ENCODE peak calls at places on chromosomes 3 and 15, in eight cellular contexts. Q, Z, A, K, L, I, V and N are unnamed samples.

GRCh38 chr15:85479071-85479647 is 98.8 kb downstream of the AKAP13 start:
- DNase-seq in I (no peak), Q (no peak), Z (no peak), V (peak; percentile 71), L (no peak), A (no peak), K (no peak), N (peak; percentile 19)

GRCh38 chr3:122183521-122183892 is at the start of gene CASR:
- DNase-seq in V (peak; percentile 5), I (no peak), Q (no peak), K (no peak), Z (no peak), A (no peak), L (no peak), N (peak; percentile 12)

GRCh38 chr3:62238431-62238830 is 134.9 kb downstream of the FEZF2 start:
- DNase-seq in K (no peak), A (no peak), V (no peak), Q (no peak), I (no peak), L (peak; percentile 78), Z (no peak), N (no peak)

GRCh38 chr3:36695769-36696137 is 68.6 kb downstream of the DCLK3 start:
- DNase-seq in Z (no peak), Q (no peak), K (no peak), A (no peak), V (peak; percentile 89), L (no peak), I (no peak), N (no peak)

GRCh38 chr3:155424041-155424605 is 130.6 kb upstream of the STRIT1 start:
- DNase-seq in K (no peak), L (no peak), Z (no peak), Q (no peak), V (no peak), I (no peak), A (no peak), N (no peak)

GRCh38 chr3:183764854-183765731 is 60.3 kb downstream of the MAP6D1 start:
- DNase-seq in A (no peak), Q (no peak), L (no peak), Z (no peak), I (no peak), K (no peak), V (peak; percentile 45), N (no peak)

GRCh38 chr15:26070095-26070532 is 207.0 kb upstream of the ATP10A start:
- DNase-seq in Q (no peak), V (no peak), I (no peak), Z (no peak), A (peak; percentile 68), L (no peak), K (no peak), N (no peak)

GRCh38 chr3:39433642-39434041 is 27.1 kb downstream of the RPSA start:
- DNase-seq in Q (no peak), K (no peak), Z (no peak), I (no peak), L (no peak), A (no peak), V (no peak), N (no peak)

GRCh38 chr3:18559323-18559972 is 134.3 kb upstream of the SATB1 start:
- DNase-seq in K (no peak), Z (peak; percentile 9), A (no peak), Q (no peak), L (peak; percentile 43), I (no peak), V (peak; percentile 47), N (peak; percentile 1)

GRCh38 chr3:48268936-48269551 is 28.1 kb downstream of the ZNF589 start:
- DNase-seq in K (peak; percentile 29), A (peak; percentile 81), L (no peak), I (no peak), Q (no peak), Z (no peak), V (peak; percentile 81), N (no peak)

GRCh38 chr3:181974198-181974597 is 262.5 kb downstream of the SOX2 start:
- DNase-seq in V (peak; percentile 86), A (no peak), Q (no peak), Z (no peak), L (no peak), K (no peak), I (no peak), N (peak; percentile 88)

GRCh38 chr3:185726254-185726967 is 98.4 kb downstream of the IGF2BP2 start:
- DNase-seq in I (no peak), A (no peak), K (no peak), V (peak; percentile 63), Q (no peak), Z (no peak), L (peak; percentile 66), N (no peak)

GRCh38 chr3:67415504-67415903 is 238.9 kb downstream of the SUCLG2 start:
- DNase-seq in V (no peak), Z (no peak), L (no peak), A (no peak), Q (no peak), K (no peak), I (no peak), N (no peak)

GRCh38 chr15:41828747-41829270 is 917 bp downstream of the JMJD7 start:
- DNase-seq in Z (no peak), A (no peak), L (no peak), K (no peak), Q (no peak), I (no peak), V (peak; percentile 26), N (no peak)

GRCh38 chr15:41825572-41826535 is 2.0 kb upstream of the JMJD7 start:
- DNase-seq in K (no peak), L (no peak), A (no peak), V (no peak), Q (no peak), Z (no peak), I (no peak), N (no peak)

GRCh38 chr15:41827880-41828746 is at the start of gene JMJD7:
- DNase-seq in I (peak; percentile 95), V (peak; percentile 83), Z (peak; percentile 99), K (peak; percentile 87), L (peak; percentile 84), Q (peak; percentile 96), A (peak; percentile 93), N (peak; percentile 99)

GRCh38 chr15:41825145-41825544 is 2.7 kb upstream of the JMJD7 start:
- DNase-seq in L (no peak), Z (no peak), Q (no peak), K (no peak), I (no peak), V (no peak), A (no peak), N (no peak)

DNA sequence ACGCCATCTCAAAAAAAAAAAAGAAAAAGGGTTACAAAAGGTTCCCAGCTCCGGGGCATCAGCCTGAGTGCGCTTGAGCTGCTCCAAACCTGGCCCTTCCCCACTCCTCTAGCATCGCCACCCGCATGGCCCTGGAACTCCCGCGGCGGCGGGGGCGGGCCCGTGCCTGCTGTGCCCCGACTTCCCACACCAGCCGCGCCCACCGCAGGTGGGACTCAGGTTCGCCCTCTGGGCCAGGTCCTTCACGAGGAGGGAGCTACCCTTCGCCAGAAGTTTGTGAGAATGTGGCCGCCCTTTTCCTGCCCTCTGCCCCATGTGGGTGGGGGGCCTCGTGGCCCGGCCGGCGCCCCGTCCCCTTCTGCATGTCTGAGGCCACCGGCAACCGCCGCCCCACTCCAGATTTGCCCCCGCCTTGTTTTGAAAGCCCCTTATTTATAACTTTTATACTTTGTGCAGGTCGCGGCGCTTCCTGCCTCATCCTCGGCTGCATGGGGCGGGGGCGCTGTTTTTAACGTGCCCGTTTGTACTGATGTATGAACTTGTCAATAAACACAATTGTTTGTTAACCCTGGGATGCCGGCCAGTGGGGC is 507 bp upstream of the JMJD7 start:
- DNase-seq in I (no peak), K (no peak), V (no peak), Q (no peak), L (no peak), Z (no peak), A (no peak), N (no peak)
- TF ChIP-seq CTCF in I (no peak), K (no peak), V (peak; percentile 8), Q (no peak), L (no peak), Z (peak; percentile 8), A (no peak), N (no peak)

GRCh38 chr3:170740726-170741591 is 129.0 kb downstream of the RPL22L1 start:
- DNase-seq in I (peak; percentile 83), V (peak; percentile 73), Z (no peak), L (no peak), K (peak; percentile 83), Q (peak; percentile 53), A (peak; percentile 77), N (peak; percentile 72)

GRCh38 chr3:170737763-170738162 is 132.2 kb downstream of the RPL22L1 start:
- DNase-seq in Q (no peak), V (no peak), A (no peak), Z (no peak), I (no peak), L (no peak), K (no peak), N (no peak)

GRCh38 chr3:170738756-170739155 is 131.2 kb downstream of the RPL22L1 start:
- DNase-seq in Q (no peak), I (no peak), V (no peak), Z (no peak), A (no peak), K (no peak), L (no peak), N (no peak)

GRCh38 chr3:170740285-170740684 is 129.7 kb downstream of the RPL22L1 start:
- DNase-seq in I (no peak), V (no peak), A (no peak), L (no peak), Q (no peak), K (no peak), Z (no peak), N (no peak)

GRCh38 chr3:170739410-170739809 is 130.6 kb downstream of the RPL22L1 start:
- DNase-seq in Q (no peak), A (no peak), L (no peak), I (no peak), K (no peak), V (no peak), Z (no peak), N (no peak)
- H3K27ac ChIP-seq in Q (no peak overlapping the region), A (peak overlapping the region; percentile 91), L (no peak overlapping the region), I (no peak overlapping the region), K (no peak overlapping the region), V (no peak overlapping the region), Z (no peak overlapping the region), N (no peak overlapping the region)

GRCh38 chr3:8722808-8723207 is 10.8 kb upstream of the CAV3 start:
- DNase-seq in I (no peak), Z (no peak), K (no peak), A (no peak), Q (no peak), V (no peak), L (no peak), N (no peak)
- TF ChIP-seq CTCF in I (no peak), Z (no peak), K (no peak), A (no peak), Q (no peak), V (no peak), L (no peak), N (no peak)

GRCh38 chr3:53998980-53999379 is 107.3 kb upstream of the SELENOK start:
- DNase-seq in Z (no peak), K (no peak), V (no peak), I (no peak), L (no peak), A (no peak), Q (no peak), N (no peak)

GRCh38 chr3:53996153-53996861 is 104.6 kb upstream of the SELENOK start:
- DNase-seq in L (no peak), A (no peak), K (no peak), V (peak; percentile 41), Q (no peak), I (no peak), Z (no peak), N (peak; percentile 8)

GRCh38 chr3:53999725-54000124 is 108.1 kb upstream of the SELENOK start:
- DNase-seq in L (no peak), A (no peak), I (no peak), V (no peak), Z (no peak), Q (no peak), K (no peak), N (no peak)

GRCh38 chr3:53994986-53995385 is 103.3 kb upstream of the SELENOK start:
- DNase-seq in V (no peak), Z (no peak), A (peak; percentile 53), L (no peak), Q (no peak), I (no peak), K (no peak), N (no peak)
- H3K27ac ChIP-seq in V (no peak overlapping the region), Z (no peak overlapping the region), A (peak overlapping the region; percentile 34), L (no peak overlapping the region), Q (no peak overlapping the region), I (no peak overlapping the region), K (no peak overlapping the region), N (no peak overlapping the region)